ENCODE peak calls at places on chromosomes 1 and 21, in ten cellular contexts. P is cerebellar nuclear complex; G is AG08395; I is left colon; D is astrocyte of the spinal cord; V is ureter; L is NCI-H524; C is H9; H is T-helper 2 cell treated with Interferon-gamma antibody and Interleukin-4, amounts not matched to agents 5 μg/mL and 100 μg/mL, for 36 hours; B is substantia nigra. S is an unnamed sample.

GRCh38 chr21:43467785-43468184 is 40.9 kb upstream of the SIK1 start:
- DNase-seq in P (no peak), G (no peak), I (peak), D (no peak), V (no peak), L (no peak), C (no peak), H (no peak), B (no peak), S (no peak)

GRCh38 chr1:154076413-154076812 is 78.5 kb downstream of the NUP210L start:
- DNase-seq in P (no peak), G (no peak), I (no peak), D (no peak), V (no peak), L (no peak), C (no peak), H (no peak), B (no peak), S (no peak)

GRCh38 chr1:230818411-230818810 is 49.9 kb downstream of the C1orf198 start:
- DNase-seq in P (no peak), G (no peak), I (no peak), D (no peak), V (no peak), L (no peak), C (no peak), H (no peak), B (no peak), S (peak)

GRCh38 chr21:27799861-27800260 is 833.0 kb upstream of the ADAMTS5 start:
- DNase-seq in P (no peak), G (no peak), I (no peak), D (no peak), V (no peak), L (no peak), C (no peak), H (no peak), B (no peak), S (no peak)

GRCh38 chr1:116504308-116505156 is 66.3 kb downstream of the CD58 start:
- DNase-seq in P (no peak), G (peak), I (peak), D (peak), V (peak), L (no peak), C (no peak), H (peak), B (no peak), S (peak)

GRCh38 chr21:45859041-45859761 is 122.4 kb upstream of the COL6A1 start:
- DNase-seq in P (no peak), G (no peak), I (no peak), D (no peak), V (no peak), L (no peak), C (no peak), H (no peak), B (no peak), S (no peak)

GRCh38 chr1:232613752-232614381 is 16.1 kb downstream of the SIPA1L2 start:
- DNase-seq in P (no peak), G (no peak), I (no peak), D (peak), V (no peak), L (no peak), C (no peak), H (no peak), B (no peak), S (no peak)

GRCh38 chr1:182107218-182107617 is 45.7 kb upstream of the ZNF648 start:
- DNase-seq in P (no peak), G (no peak), I (no peak), D (no peak), V (no peak), L (no peak), C (no peak), H (no peak), B (no peak), S (no peak)

GRCh38 chr1:3372317-3372716 is 82.1 kb upstream of the ARHGEF16 start:
- DNase-seq in P (no peak), G (no peak), I (no peak), D (no peak), V (no peak), L (no peak), C (no peak), H (peak), B (no peak), S (no peak)

GRCh38 chr21:32256226-32256625 is 22.6 kb downstream of the MIS18A start:
- DNase-seq in P (no peak), G (no peak), I (no peak), D (no peak), V (no peak), L (peak), C (no peak), H (no peak), B (no peak), S (no peak)

GRCh38 chr1:44405804-44406743 is 1.0 kb downstream of the RNF220 start:
- DNase-seq in P (no peak), G (no peak), I (no peak), D (no peak), V (no peak), L (no peak), C (peak), H (peak), B (no peak), S (no peak)

GRCh38 chr1:34918609-34919561 is 10.6 kb downstream of the DLGAP3 start:
- DNase-seq in P (no peak), G (no peak), I (no peak), D (no peak), V (no peak), L (peak), C (peak), H (no peak), B (no peak), S (no peak)

GRCh38 chr1:109821831-109822745 is 58.4 kb upstream of the EPS8L3 start:
- DNase-seq in P (no peak), G (peak), I (peak), D (peak), V (peak), L (no peak), C (peak), H (no peak), B (no peak), S (no peak)

GRCh38 chr1:153849487-153850185 is 73.1 kb downstream of the GATAD2B start:
- DNase-seq in P (no peak), G (no peak), I (no peak), D (no peak), V (no peak), L (no peak), C (no peak), H (peak), B (no peak), S (no peak)

GRCh38 chr1:182784556-182785171 is 4.9 kb upstream of the NPL start:
- DNase-seq in P (no peak), G (peak), I (no peak), D (peak), V (no peak), L (peak), C (no peak), H (no peak), B (no peak), S (peak)

GRCh38 chr1:67464741-67465140 is 34.5 kb upstream of the SERBP1 start:
- DNase-seq in P (no peak), G (no peak), I (no peak), D (no peak), V (no peak), L (no peak), C (no peak), H (no peak), B (no peak), S (no peak)

GRCh38 chr1:160135051-160135592 is 16.3 kb upstream of the ATP1A4 start:
- DNase-seq in P (no peak), G (no peak), I (no peak), D (no peak), V (no peak), L (no peak), C (no peak), H (no peak), B (no peak), S (no peak)

GRCh38 chr1:30512253-30512921 is 211.0 kb downstream of the MATN1 start:
- DNase-seq in P (no peak), G (peak), I (no peak), D (peak), V (peak), L (no peak), C (peak), H (no peak), B (no peak), S (no peak)

GRCh38 chr1:218537131-218537904 is 192.2 kb downstream of the TGFB2 start:
- DNase-seq in P (no peak), G (peak), I (no peak), D (peak), V (no peak), L (no peak), C (no peak), H (no peak), B (no peak), S (no peak)

GRCh38 chr21:41182547-41182946 is 14.6 kb downstream of the BACE2 start:
- DNase-seq in P (no peak), G (no peak), I (no peak), D (no peak), V (no peak), L (no peak), C (no peak), H (no peak), B (no peak), S (no peak)

GRCh38 chr1:152743371-152744145 is 14.3 kb upstream of the KPRP start:
- DNase-seq in P (no peak), G (no peak), I (no peak), D (no peak), V (no peak), L (no peak), C (no peak), H (no peak), B (no peak), S (no peak)

GRCh38 chr1:203179328-203180009 is 3.8 kb upstream of the MYBPH start:
- DNase-seq in P (no peak), G (no peak), I (no peak), D (no peak), V (no peak), L (no peak), C (no peak), H (no peak), B (no peak), S (no peak)

GRCh38 chr1:232142403-232143314 is 487.3 kb downstream of the SIPA1L2 start:
- DNase-seq in P (no peak), G (peak), I (peak), D (peak), V (peak), L (peak), C (no peak), H (no peak), B (no peak), S (peak)

GRCh38 chr1:67605209-67605780 is 79.7 kb upstream of the GADD45A start:
- DNase-seq in P (no peak), G (no peak), I (no peak), D (no peak), V (no peak), L (no peak), C (no peak), H (no peak), B (no peak), S (no peak)

GRCh38 chr1:147821883-147822282 is 61.5 kb upstream of the GJA5 start:
- DNase-seq in P (no peak), G (peak), I (no peak), D (no peak), V (no peak), L (no peak), C (no peak), H (no peak), B (no peak), S (no peak)

GRCh38 chr1:177865807-177866206 is 104.1 kb downstream of the SEC16B start:
- DNase-seq in P (no peak), G (no peak), I (no peak), D (no peak), V (no peak), L (peak), C (no peak), H (no peak), B (no peak), S (no peak)

GRCh38 chr1:116754203-116754977 is at the start of gene CD2:
- DNase-seq in P (no peak), G (no peak), I (no peak), D (no peak), V (no peak), L (no peak), C (no peak), H (peak), B (no peak), S (no peak)

GRCh38 chr1:29793101-29793546 is 556.8 kb downstream of the PTPRU start:
- DNase-seq in P (no peak), G (peak), I (peak), D (peak), V (peak), L (peak), C (peak), H (peak), B (peak), S (peak)

GRCh38 chr1:43354936-43355335 is 3.8 kb upstream of the CDC20 start:
- DNase-seq in P (no peak), G (no peak), I (no peak), D (peak), V (no peak), L (no peak), C (no peak), H (no peak), B (no peak), S (no peak)

GRCh38 chr1:1922782-1923680 is 4.0 kb upstream of the TMEM52 start:
- DNase-seq in P (no peak), G (no peak), I (peak), D (no peak), V (no peak), L (no peak), C (no peak), H (no peak), B (no peak), S (no peak)

GRCh38 chr1:168470821-168471473 is 72.8 kb downstream of the XCL2 start:
- DNase-seq in P (no peak), G (peak), I (no peak), D (peak), V (no peak), L (no peak), C (no peak), H (no peak), B (no peak), S (no peak)

GRCh38 chr1:29197590-29197924 is 15.9 kb upstream of the SRSF4 start:
- DNase-seq in P (no peak), G (peak), I (no peak), D (peak), V (no peak), L (peak), C (peak), H (peak), B (no peak), S (peak)

GRCh38 chr1:164591858-164592257 is 32.9 kb downstream of the PBX1 start:
- DNase-seq in P (no peak), G (peak), I (no peak), D (peak), V (no peak), L (no peak), C (no peak), H (no peak), B (no peak), S (no peak)